ENCODE peak calls at places on chromosomes 3 and 15, in five cellular contexts. G is brain microvascular endothelial cell, V is HCEC 1CT, D is H54, Q is fibroblast of the conjunctiva. X is an unnamed sample.

GRCh38 chr3:106435899-106436453 is 567.2 kb upstream of the CBLB start:
- DNase-seq in Q (no peak), V (no peak), G (no peak), D (no peak), X (no peak)

GRCh38 chr3:36244728-36245127 is 135.6 kb upstream of the STAC start:
- DNase-seq in V (no peak), G (peak), Q (no peak), D (peak), X (peak)

GRCh38 chr15:70099966-70100494 is 2.3 kb upstream of the TLE3 start:
- DNase-seq in G (no peak), Q (no peak), D (no peak), V (no peak), X (no peak)

GRCh38 chr15:56040081-56041035 is 46.9 kb upstream of the NEDD4 start:
- DNase-seq in D (no peak), Q (peak), G (peak), V (peak), X (peak)

GRCh38 chr3:117756580-117756979 is 1047.0 kb downstream of the TUSC7 start:
- DNase-seq in Q (no peak), D (no peak), G (no peak), V (no peak), X (no peak)

GRCh38 chr15:97904196-97904572 is 56.3 kb upstream of the ARRDC4 start:
- DNase-seq in Q (peak), G (peak), V (peak), D (peak), X (peak)

GRCh38 chr3:45911496-45912226 is 25.3 kb downstream of the CCR9 start:
- DNase-seq in V (no peak), D (no peak), Q (no peak), G (no peak), X (no peak)

GRCh38 chr3:178618907-178619306 is 82.7 kb downstream of the KCNMB2 start:
- DNase-seq in G (no peak), Q (no peak), V (no peak), D (no peak), X (no peak)

GRCh38 chr3:184284696-184285095 is 8.9 kb downstream of the ECE2 start:
- DNase-seq in Q (peak), G (peak), D (peak), V (peak), X (peak)

GRCh38 chr15:92808611-92809063 is 91.5 kb upstream of the CHD2 start:
- DNase-seq in V (peak), Q (no peak), D (no peak), G (peak), X (no peak)

GRCh38 chr3:72082121-72082715 is 297.3 kb upstream of the PROK2 start:
- DNase-seq in G (no peak), V (no peak), D (no peak), Q (no peak), X (no peak)

GRCh38 chr3:47588053-47588452 is 9.4 kb upstream of the CSPG5 start:
- DNase-seq in G (no peak), D (no peak), V (no peak), Q (no peak), X (no peak)

GRCh38 chr15:45179221-45179985 is 8.4 kb downstream of the SHF start:
- DNase-seq in G (no peak), V (peak), D (no peak), Q (no peak), X (no peak)

GRCh38 chr15:46277994-46278885 is 643.4 kb downstream of the SQOR start:
- DNase-seq in G (no peak), V (no peak), Q (no peak), D (no peak), X (no peak)

GRCh38 chr15:65939901-65940617 is 70.8 kb downstream of the RAB11A start:
- DNase-seq in G (peak), V (peak), D (peak), Q (peak), X (peak)

GRCh38 chr3:127690823-127691452 is 18.2 kb downstream of the ABTB1 start:
- DNase-seq in V (peak), Q (peak), G (peak), D (no peak), X (no peak)

GRCh38 chr3:107106316-107106715 is 270.9 kb upstream of the CCDC54 start:
- DNase-seq in G (peak), D (peak), V (peak), Q (no peak), X (no peak)

GRCh38 chr3:48431224-48432029 is 1.5 kb upstream of the PLXNB1 start:
- DNase-seq in D (no peak), G (no peak), Q (no peak), V (no peak), X (no peak)

GRCh38 chr15:82539690-82540054 is 585 bp downstream of the RPS17 start:
- DNase-seq in D (no peak), Q (no peak), V (no peak), G (no peak), X (no peak)

GRCh38 chr3:49712631-49713317 is 6.7 kb downstream of the AMIGO3 start:
- DNase-seq in D (no peak), Q (no peak), G (no peak), V (no peak), X (no peak)

GRCh38 chr15:86743283-86743903 is 663.7 kb downstream of the AGBL1 start:
- DNase-seq in D (peak), Q (no peak), G (no peak), V (no peak), X (no peak)

GRCh38 chr15:41961014-41961518 is 11.3 kb downstream of the EHD4 start:
- DNase-seq in G (no peak), Q (no peak), D (no peak), V (no peak), X (no peak)

GRCh38 chr15:77541421-77542181 is 91.1 kb downstream of the LINGO1 start:
- DNase-seq in Q (peak), V (no peak), D (no peak), G (no peak), X (no peak)

GRCh38 chr3:196517919-196518318 is 2.8 kb upstream of the SMCO1 start:
- DNase-seq in G (no peak), D (no peak), V (no peak), Q (no peak), X (no peak)

GRCh38 chr3:190807719-190808375 is 54.6 kb downstream of the GMNC start:
- DNase-seq in V (peak), Q (no peak), G (no peak), D (no peak), X (no peak)

GRCh38 chr15:40310001-40310959 is 2.5 kb upstream of the PLCB2 start:
- DNase-seq in D (no peak), Q (no peak), V (no peak), G (no peak), X (no peak)

GRCh38 chr3:144129536-144130214 is 158.1 kb downstream of the DIPK2A start:
- DNase-seq in D (no peak), Q (no peak), G (no peak), V (peak), X (no peak)

GRCh38 chr3:123809597-123809996 is 74.5 kb downstream of the MYLK start:
- DNase-seq in D (no peak), V (no peak), G (peak), Q (no peak), X (peak)

GRCh38 chr3:49611714-49612113 is 57.4 kb downstream of the BSN start:
- DNase-seq in V (no peak), G (no peak), D (no peak), Q (no peak), X (no peak)

GRCh38 chr3:185715091-185715490 is 109.8 kb downstream of the IGF2BP2 start:
- DNase-seq in G (no peak), Q (no peak), D (peak), V (peak), X (no peak)

GRCh38 chr15:81909229-81910087 is 136.4 kb downstream of the MEX3B start:
- DNase-seq in D (no peak), V (no peak), G (no peak), Q (peak), X (no peak)

GRCh38 chr3:191761906-191762305 is 300.9 kb downstream of the PYDC2 start:
- DNase-seq in D (no peak), V (no peak), Q (no peak), G (no peak), X (peak)

X was measured in astrocyte of the cerebellum.